ENCODE peak calls at places on chromosomes 7 and 10, in five cellular contexts. J is K562, K is HCT116, X is HepG2, W is H1. H is an unnamed sample.

GRCh38 chr10:91317541-91317940 is 92.6 kb upstream of the HECTD2 start:
- DNase-seq in J (no peak), K (no peak), X (no peak), W (no peak), H (no peak)

GRCh38 chr10:62278461-62278910 is 9.8 kb upstream of the RTKN2 start:
- DNase-seq in J (no peak), K (no peak), X (no peak), W (no peak), H (no peak)

GRCh38 chr7:76300210-76300731 is 2.2 kb upstream of the HSPB1 start:
- DNase-seq in J (no peak), K (peak), X (peak), W (no peak), H (no peak)

GRCh38 chr10:119396008-119396708 is 146.4 kb downstream of the RGS10 start:
- DNase-seq in J (no peak), K (no peak), X (no peak), W (no peak), H (no peak)

GRCh38 chr10:85667638-85668233 is 698.9 kb downstream of the GRID1 start:
- DNase-seq in J (no peak), K (no peak), X (no peak), W (peak), H (no peak)

GRCh38 chr7:42097756-42098155 is 139.3 kb downstream of the GLI3 start:
- DNase-seq in J (no peak), K (no peak), X (peak), W (no peak), H (no peak)

GRCh38 chr7:103914147-103914899 is 75.1 kb downstream of the RELN start:
- DNase-seq in J (peak), K (no peak), X (no peak), W (no peak), H (no peak)

GRCh38 chr7:103795787-103796186 is 193.7 kb downstream of the RELN start:
- DNase-seq in J (no peak), K (no peak), X (peak), W (no peak), H (no peak)

GRCh38 chr7:6607651-6608051 is 7.8 kb upstream of the ZNF853 start:
- DNase-seq in J (no peak), K (no peak), X (no peak), W (no peak), H (no peak)

GRCh38 chr10:26903818-26904217 is 43.1 kb upstream of the ABI1 start:
- DNase-seq in J (no peak), K (no peak), X (no peak), W (no peak), H (no peak)

GRCh38 chr7:38147005-38147404 is 31.0 kb upstream of the STARD3NL start:
- DNase-seq in J (no peak), K (no peak), X (peak), W (no peak), H (no peak)

GRCh38 chr10:3109196-3109595 is 41.8 kb downstream of the PFKP start:
- DNase-seq in J (no peak), K (no peak), X (no peak), W (no peak), H (no peak)

GRCh38 chr10:64041989-64042490 is 520.8 kb downstream of the REEP3 start:
- DNase-seq in J (no peak), K (no peak), X (no peak), W (no peak), H (no peak)

GRCh38 chr10:72321248-72322029 is 33.3 kb downstream of the DNAJB12 start:
- DNase-seq in J (peak), K (no peak), X (no peak), W (no peak), H (no peak)

GRCh38 chr7:158759749-158760444 is 55.3 kb upstream of the NCAPG2 start:
- DNase-seq in J (no peak), K (no peak), X (no peak), W (peak), H (no peak)

GRCh38 chr7:32033006-32033405 is 37.2 kb downstream of the PDE1C start:
- DNase-seq in J (no peak), K (no peak), X (no peak), W (no peak), H (no peak)

GRCh38 chr10:13984647-13985155 is 346.0 kb downstream of the FRMD4A start:
- DNase-seq in J (no peak), K (no peak), X (no peak), W (no peak), H (no peak)

GRCh38 chr7:143434660-143435059 is 8.6 kb upstream of the TAS2R60 start:
- DNase-seq in J (no peak), K (no peak), X (no peak), W (no peak), H (no peak)

GRCh38 chr7:55021951-55022617 is 3.3 kb downstream of the EGFR start:
- DNase-seq in J (no peak), K (no peak), X (no peak), W (no peak), H (no peak)

GRCh38 chr7:2109936-2110585 is 122.7 kb downstream of the MAD1L1 start:
- DNase-seq in J (peak), K (peak), X (peak), W (no peak), H (peak)

GRCh38 chr10:22623624-22624263 is 90.6 kb downstream of the PIP4K2A start:
- DNase-seq in J (peak), K (no peak), X (peak), W (no peak), H (no peak)

GRCh38 chr7:24653316-24654085 is 80.2 kb downstream of the PALS2 start:
- DNase-seq in J (no peak), K (no peak), X (no peak), W (no peak), H (no peak)

GRCh38 chr7:92076509-92076908 is 57.8 kb downstream of the CYP51A1 start:
- DNase-seq in J (no peak), K (no peak), X (no peak), W (no peak), H (no peak)

GRCh38 chr7:41163991-41164390 is 538.9 kb downstream of the INHBA start:
- DNase-seq in J (no peak), K (no peak), X (no peak), W (no peak), H (no peak)

DNA sequence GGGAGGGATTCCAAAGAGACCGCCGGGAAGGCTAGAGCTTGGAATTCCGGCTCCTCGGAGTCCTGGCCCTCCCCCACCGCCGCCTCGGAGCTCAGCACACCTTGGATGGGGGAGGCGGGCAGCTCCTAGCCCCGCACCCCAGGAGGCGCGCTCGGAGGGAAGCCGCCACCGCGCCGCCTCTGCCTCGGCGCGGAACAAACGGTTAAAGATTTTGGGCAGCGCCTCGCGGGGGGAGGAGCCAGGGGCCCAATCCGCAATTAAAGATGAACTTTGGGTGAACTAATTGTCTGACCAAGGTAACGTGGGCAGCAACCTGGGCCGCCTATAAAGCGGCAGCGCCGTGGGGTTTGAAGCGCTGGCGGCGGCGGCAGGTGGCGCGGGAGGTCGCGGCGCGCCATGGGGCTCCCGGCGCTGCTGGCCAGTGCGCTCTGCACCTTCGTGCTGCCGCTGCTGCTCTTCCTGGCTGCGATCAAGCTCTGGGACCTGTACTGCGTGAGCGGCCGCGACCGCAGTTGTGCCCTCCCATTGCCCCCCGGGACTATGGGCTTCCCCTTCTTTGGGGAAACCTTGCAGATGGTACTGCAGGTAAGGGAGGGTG is at the start of gene CYP26A1:
- DNase-seq in J (peak), K (no peak), X (no peak), W (peak), H (no peak)
- TF ChIP-seq SRF in J (no peak), K (no peak), X (no peak), W (no peak), H (no peak)

GRCh38 chr10:113073549-113074189 is 123.6 kb downstream of the TCF7L2 start:
- DNase-seq in J (peak), K (peak), X (peak), W (no peak), H (no peak)
- TF ChIP-seq SRF in J (no peak), K (no peak), X (no peak), W (no peak), H (no peak)

DNA sequence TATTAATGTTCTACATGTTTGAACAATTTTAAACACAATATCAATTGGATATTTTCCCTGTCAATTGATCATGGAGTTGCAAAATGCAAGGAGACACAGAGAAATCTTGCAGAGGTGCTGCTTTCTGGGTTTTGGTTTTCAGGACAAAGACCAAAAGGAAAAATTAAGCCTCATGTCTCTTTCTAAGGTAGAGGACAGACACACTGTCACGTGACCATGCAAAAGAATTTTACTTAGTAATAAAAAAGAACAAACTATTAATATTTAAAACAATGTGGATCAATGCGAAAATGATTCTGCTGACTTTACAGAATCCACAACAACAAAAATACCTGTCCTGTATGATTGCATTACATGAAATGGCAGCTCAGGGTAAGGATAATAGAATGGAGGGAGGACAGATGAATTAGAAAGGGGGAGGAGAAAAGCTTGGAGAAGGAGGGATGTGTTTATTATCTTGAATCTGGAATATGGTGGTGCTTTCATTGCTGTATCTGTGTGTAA is 493.7 kb upstream of the NUPR2 start:
- DNase-seq in J (no peak), K (no peak), X (no peak), W (no peak), H (no peak)
- TF ChIP-seq SRF in J (no peak), K (no peak), X (no peak), W (no peak), H (no peak)

DNA sequence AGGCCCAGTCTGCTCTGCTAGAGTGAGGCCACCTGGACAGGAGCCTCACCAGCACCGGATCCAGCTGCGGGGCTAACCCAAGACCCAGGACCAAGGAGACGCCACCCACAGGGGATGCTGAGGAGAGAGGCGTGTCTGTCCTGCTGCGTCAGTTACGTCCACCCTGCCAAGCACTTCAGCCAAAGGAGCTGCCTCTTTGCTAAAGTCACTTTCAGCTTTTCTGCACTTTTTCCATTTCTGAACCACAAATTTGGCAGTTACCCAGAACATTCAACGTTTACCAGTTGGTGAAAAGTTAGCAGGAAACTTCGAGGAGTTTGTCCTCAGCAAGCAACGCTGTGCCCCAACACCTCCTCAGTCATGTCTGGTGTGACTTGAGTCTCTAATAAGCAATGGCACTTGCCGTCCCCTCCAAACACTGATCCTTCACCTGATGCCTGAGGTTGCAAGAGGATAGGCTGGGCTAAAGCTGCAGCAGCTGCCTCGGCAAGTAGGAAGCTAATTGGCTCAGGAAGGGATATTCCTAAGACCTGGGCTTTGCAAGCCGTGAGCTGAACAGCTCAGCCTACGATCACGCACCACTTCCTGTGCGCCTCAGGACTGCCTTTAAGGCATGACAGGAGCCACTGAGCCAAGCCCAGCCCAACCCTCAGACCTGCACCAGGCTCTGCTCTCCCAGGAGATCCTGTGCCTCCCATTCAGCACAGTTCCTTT is 40.1 kb downstream of the KCNH2 start:
- DNase-seq in J (no peak), K (no peak), X (no peak), W (no peak), H (no peak)
- TF ChIP-seq SRF in J (no peak), K (no peak), X (no peak), W (no peak), H (no peak)

DNA sequence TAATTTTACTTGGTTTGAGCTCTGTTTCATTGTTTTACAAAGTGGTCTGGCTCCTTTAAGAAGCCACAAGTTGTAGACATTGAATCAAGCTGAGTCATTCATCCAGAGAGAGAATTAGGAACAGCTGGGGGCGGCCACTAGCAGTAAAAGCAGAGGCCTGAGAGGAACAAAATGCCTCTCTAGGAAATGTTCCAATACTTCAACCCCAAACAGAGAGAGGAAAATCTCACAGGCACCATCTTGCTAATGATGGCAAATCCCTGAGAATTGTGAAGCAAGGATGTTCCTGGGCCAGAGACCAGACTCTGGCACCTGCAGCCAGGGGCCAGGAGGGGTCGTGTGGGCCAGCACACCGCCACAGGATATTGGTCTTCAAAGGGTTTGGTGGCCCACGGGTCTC is 26.5 kb upstream of the TRIL start:
- DNase-seq in J (no peak), K (no peak), X (no peak), W (no peak), H (no peak)
- TF ChIP-seq SRF in J (no peak), K (no peak), X (no peak), W (no peak), H (no peak)

GRCh38 chr10:130222381-130222780 is 86.2 kb downstream of the GLRX3 start:
- DNase-seq in J (no peak), K (no peak), X (no peak), W (no peak), H (no peak)
- TF ChIP-seq SRF in J (no peak), K (no peak), X (no peak), W (no peak), H (no peak)

DNA sequence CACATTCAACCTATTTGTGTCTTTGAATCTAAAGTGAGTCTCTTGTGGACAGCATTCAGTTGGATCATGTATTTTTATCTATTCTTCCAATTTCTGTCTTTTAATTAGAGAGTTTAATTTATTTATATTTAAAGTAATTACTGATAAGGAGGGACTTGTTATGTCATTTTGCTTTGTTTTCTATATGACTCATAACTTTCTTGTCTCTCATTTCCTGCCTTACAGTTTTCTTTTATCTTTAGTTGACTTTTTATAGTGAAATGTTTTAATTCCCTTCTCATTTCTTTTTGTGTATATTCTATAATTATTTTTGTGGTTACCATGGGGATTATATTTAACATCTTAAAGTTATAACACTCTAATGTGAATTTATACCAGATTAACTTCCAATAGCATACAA is 7.3 kb upstream of the ZNF518A start:
- DNase-seq in J (no peak), K (no peak), X (no peak), W (no peak), H (no peak)
- TF ChIP-seq SRF in J (no peak), K (no peak), X (no peak), W (no peak), H (no peak)

DNA sequence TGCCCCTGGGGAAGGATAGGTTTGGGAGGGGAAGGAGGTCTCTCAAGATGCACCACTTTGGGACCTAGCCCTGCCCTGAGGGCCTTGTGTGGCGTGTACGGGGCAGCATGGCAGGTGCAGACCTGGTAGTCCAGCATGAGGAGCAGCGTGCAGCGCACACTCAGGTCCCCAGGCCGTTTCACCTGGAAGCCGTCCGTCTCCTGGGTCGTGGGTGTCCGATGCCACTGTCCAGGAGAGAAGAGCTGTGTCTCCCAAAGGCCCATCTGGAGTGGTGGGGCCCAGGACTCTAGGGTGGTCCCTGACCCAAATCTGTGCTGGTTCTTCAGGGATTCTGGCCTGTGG is 6.8 kb downstream of the SMARCD3 start:
- DNase-seq in J (no peak), K (no peak), X (no peak), W (no peak), H (no peak)
- TF ChIP-seq SRF in J (no peak), K (no peak), X (no peak), W (no peak), H (no peak)

DNA sequence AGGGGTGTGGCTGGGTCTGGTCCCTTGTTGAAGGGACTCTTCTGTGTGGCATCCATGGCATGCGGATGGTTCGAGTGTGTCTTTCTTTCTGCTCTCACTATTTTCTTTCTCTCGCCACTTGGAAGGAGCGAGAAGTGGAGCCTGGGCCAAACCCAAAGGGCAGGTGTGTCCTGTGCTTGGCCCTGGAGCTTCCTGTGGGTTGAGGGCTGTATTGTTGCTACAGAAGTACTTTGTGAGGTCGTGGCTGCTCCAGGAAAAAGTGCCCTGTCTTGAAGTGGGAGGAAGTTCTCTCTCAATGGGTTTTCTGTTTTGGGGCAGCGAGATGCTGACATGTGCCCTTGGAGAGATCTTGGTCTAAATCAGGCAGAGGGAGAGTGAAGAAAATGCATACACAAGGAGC is 72.0 kb downstream of the DOCK1 start:
- DNase-seq in J (no peak), K (no peak), X (no peak), W (no peak), H (no peak)
- TF ChIP-seq SRF in J (no peak), K (no peak), X (no peak), W (no peak), H (no peak)

GRCh38 chr7:36667007-36667406 is 57.3 kb downstream of the AOAH start:
- DNase-seq in J (no peak), K (no peak), X (no peak), W (no peak), H (no peak)
- TF ChIP-seq SRF in J (no peak), K (no peak), X (no peak), W (no peak), H (no peak)

H was measured in GM12878.